ENCODE peak calls at places on chromosomes 3 and 15, in eight cellular contexts. H is aorta, N is lower lobe of right lung, U is pancreas, T is left ventricle myocardium inferior, R is body of pancreas, V is right cardiac atrium, W is H9. O is an unnamed sample. For H3K4me1 and H3K27me3, the result is how much of the 10 kb centered on the place peaks cover.

GRCh38 chr3:125357032-125357658 is 18.0 kb downstream of the ZNF148 start:
- DNase-seq in V (peak), W (peak), H (peak), R (peak), U (peak), T (peak), N (peak), O (peak)

GRCh38 chr15:95718441-95718840 is 612.1 kb upstream of the NR2F2 start:
- DNase-seq in V (peak), N (no peak), T (peak), H (peak), R (no peak), W (no peak), U (no peak), O (peak)

GRCh38 chr3:197430961-197431910 is 124.5 kb downstream of the BDH1 start:
- DNase-seq in R (no peak), N (no peak), H (no peak), W (no peak), U (no peak), V (no peak), T (no peak), O (no peak)

GRCh38 chr3:171781711-171782127 is 28.6 kb downstream of the PLD1 start:
- DNase-seq in N (no peak), T (no peak), V (no peak), U (no peak), H (no peak), W (no peak), R (no peak), O (no peak)

GRCh38 chr15:31402003-31402402 is 75.4 kb downstream of the KLF13 start:
- DNase-seq in H (peak), W (no peak), U (no peak), V (peak), T (no peak), N (no peak), R (no peak), O (no peak)

GRCh38 chr3:12830785-12831581 is 10.4 kb downstream of the RPL32 start:
- DNase-seq in U (no peak), N (no peak), W (no peak), R (no peak), H (no peak), V (no peak), T (no peak), O (no peak)

GRCh38 chr3:9216736-9217135 is 32.7 kb downstream of the SRGAP3 start:
- DNase-seq in W (no peak), T (no peak), H (no peak), R (no peak), U (no peak), N (no peak), V (no peak), O (peak)

GRCh38 chr15:95247068-95247984 is 1016.0 kb downstream of the MCTP2 start:
- DNase-seq in R (no peak), N (no peak), T (no peak), H (no peak), W (no peak), U (no peak), V (no peak), O (peak)

GRCh38 chr3:189049458-189050231 is 122.1 kb upstream of the TPRG1 start:
- DNase-seq in T (no peak), N (no peak), H (no peak), R (no peak), V (no peak), U (no peak), W (peak), O (no peak)

GRCh38 chr3:45343947-45344346 is 44.4 kb upstream of the LARS2 start:
- DNase-seq in U (no peak), T (no peak), R (no peak), V (no peak), H (no peak), W (peak), N (no peak), O (no peak)

GRCh38 chr3:126342991-126343661 is 14.1 kb downstream of the KLF15 start:
- DNase-seq in T (no peak), V (peak), N (peak), R (peak), H (peak), W (peak), U (peak), O (peak)

GRCh38 chr3:98561727-98562521 is 30.1 kb downstream of the GPR15 start:
- DNase-seq in T (no peak), V (no peak), N (no peak), W (no peak), U (no peak), R (no peak), H (no peak), O (no peak)

GRCh38 chr3:64890466-64890865 is 202.7 kb upstream of the ADAMTS9 start:
- DNase-seq in T (no peak), R (no peak), H (no peak), U (no peak), W (no peak), V (no peak), N (no peak), O (no peak)

GRCh38 chr3:50299638-50299928 is 378 bp upstream of the HYAL3 start:
- DNase-seq in V (no peak), W (no peak), N (no peak), U (no peak), R (no peak), T (no peak), H (no peak), O (no peak)
- H3K4me1 ChIP-seq in V (under half), W (under half), N (half or more), U (under half), R (half or more), T (half or more), H (under half), O (under half)

DNA sequence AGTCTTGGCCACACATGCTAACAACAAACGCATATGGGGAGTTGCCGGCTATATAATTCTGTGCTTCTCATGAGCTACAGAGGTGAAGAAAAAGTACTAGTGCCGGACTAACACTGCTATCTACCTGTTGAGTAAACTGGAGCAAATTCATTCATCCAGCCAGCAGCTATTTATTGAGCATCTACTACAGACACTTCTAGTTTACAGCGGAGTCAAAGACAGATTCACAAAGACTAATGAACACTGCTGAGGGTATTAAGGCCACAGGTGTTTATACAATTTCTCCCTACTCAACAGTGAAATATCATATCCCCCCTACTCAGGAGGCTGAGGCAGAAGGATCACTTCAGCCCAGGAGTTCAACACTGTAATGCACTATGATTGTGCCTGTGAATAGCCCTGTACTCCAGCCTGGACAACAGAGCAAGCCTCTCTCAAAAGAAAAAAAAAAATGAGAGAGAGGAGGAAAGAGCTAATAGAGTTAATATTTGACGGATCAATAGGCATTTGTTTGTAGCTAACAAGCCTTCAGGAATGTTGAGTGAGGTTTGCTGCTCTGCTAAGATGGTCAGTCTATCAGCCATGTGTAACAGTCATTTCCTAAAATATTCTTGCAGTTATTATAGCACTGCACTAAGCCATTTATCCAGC is 17.8 kb downstream of the ADCY5 start:
- DNase-seq in T (no peak), W (no peak), R (no peak), H (no peak), U (no peak), V (no peak), N (no peak), O (no peak)
- H3K27me3 ChIP-seq in T (under half), W (under half), R (under half), H (under half), U (under half), V (under half), N (under half), O (under half)

DNA sequence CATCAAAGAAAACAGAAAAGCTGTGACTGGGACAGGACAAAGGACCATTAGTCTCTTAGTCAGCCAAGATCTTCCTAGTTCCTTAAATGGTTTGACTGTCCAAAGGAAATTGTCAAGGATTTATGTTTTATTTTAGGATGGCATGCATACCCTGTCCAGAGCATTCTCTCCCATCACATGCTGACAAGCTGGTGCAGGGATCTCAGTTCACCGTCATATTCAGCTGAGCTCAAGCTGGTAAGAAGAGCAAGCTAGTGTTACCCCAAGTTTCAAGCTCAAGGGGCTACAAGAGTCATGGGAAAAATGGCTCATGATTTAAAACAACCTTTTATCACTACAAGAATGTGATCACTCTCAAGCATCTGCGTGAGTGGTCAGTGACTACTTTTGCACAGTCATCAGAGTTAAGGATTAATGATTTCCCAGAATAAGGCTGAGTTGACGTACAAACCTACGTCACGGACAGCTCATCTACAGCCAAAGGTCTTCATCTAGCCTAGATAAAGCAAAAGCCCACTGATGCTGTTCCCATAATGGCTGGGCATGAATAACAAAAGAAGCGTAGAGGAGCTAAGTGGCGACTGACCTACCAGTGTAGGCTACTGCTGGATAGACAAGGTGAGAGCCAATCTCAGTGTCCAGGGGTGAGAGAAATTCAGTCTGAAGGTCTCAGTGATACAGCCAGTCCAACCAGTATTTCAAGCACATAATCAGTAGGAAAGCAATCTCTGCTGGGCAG is 157.5 kb downstream of the GABRB3 start:
- DNase-seq in U (no peak), W (no peak), T (no peak), N (no peak), V (no peak), R (no peak), H (no peak), O (no peak)
- H3K27ac ChIP-seq in U (no peak), W (no peak), T (no peak), N (no peak), V (no peak), R (no peak), H (no peak), O (no peak)

GRCh38 chr15:92900712-92901052 is 558 bp downstream of the CHD2 start:
- DNase-seq in U (no peak), T (no peak), W (no peak), V (no peak), H (no peak), N (no peak), R (no peak), O (no peak)
- H3K4me1 ChIP-seq in U (under half), T (half or more), W (under half), V (under half), H (under half), N (half or more), R (half or more), O (under half)

GRCh38 chr15:45112592-45113379 is 1.2 kb downstream of the DUOX2 start:
- DNase-seq in R (no peak), U (no peak), W (peak), V (no peak), T (no peak), N (no peak), H (no peak), O (no peak)
- H3K27me3 ChIP-seq in R (under half), U (under half), W (half or more), V (under half), T (half or more), N (half or more), H (under half), O (under half)

GRCh38 chr3:16072420-16073110 is 101.9 kb upstream of the GALNT15 start:
- DNase-seq in T (no peak), U (no peak), N (no peak), H (no peak), W (no peak), R (no peak), V (no peak), O (no peak)
- H3K27ac ChIP-seq in T (no peak), U (no peak), N (no peak), H (no peak), W (no peak), R (no peak), V (no peak), O (no peak)

GRCh38 chr15:60619131-60619530 is 140.2 kb upstream of the ICE2 start:
- DNase-seq in N (no peak), R (no peak), H (no peak), U (no peak), W (no peak), T (no peak), V (no peak), O (no peak)
- H3K4me1 ChIP-seq in N (under half), R (under half), H (under half), U (under half), W (under half), T (under half), V (under half), O (under half)

DNA sequence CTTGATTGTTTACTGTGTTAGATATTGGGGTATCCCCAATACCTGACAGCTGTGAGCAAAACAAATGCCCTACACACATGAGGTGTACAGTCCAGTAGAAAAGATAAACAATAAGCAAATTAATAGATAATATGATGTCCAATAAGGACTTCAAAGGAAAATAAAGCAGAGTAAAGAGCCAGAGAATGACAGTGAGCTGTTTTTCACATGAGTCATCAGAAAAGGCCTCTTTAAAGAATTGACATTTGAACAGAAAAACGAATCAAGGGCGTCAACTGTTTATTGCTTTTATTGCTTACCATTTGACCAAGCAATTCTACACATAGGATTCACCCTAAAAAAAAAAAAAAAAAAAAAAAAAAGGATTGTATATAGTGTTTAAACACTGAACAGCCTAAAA is 96.6 kb upstream of the FLNB start:
- DNase-seq in R (no peak), N (no peak), W (no peak), H (no peak), V (no peak), U (no peak), T (no peak), O (no peak)
- H3K27me3 ChIP-seq in R (under half), N (under half), W (under half), H (under half), V (under half), U (under half), T (under half), O (under half)

GRCh38 chr3:192655040-192655439 is 72.3 kb downstream of the FGF12 start:
- DNase-seq in W (no peak), H (no peak), N (no peak), T (no peak), U (no peak), R (no peak), V (no peak), O (no peak)

GRCh38 chr3:192652731-192653130 is 74.6 kb downstream of the FGF12 start:
- DNase-seq in R (no peak), H (no peak), U (no peak), T (no peak), W (no peak), V (no peak), N (no peak), O (no peak)

GRCh38 chr3:192655627-192656026 is 71.7 kb downstream of the FGF12 start:
- DNase-seq in R (no peak), H (no peak), U (no peak), N (no peak), V (no peak), T (no peak), W (no peak), O (no peak)

GRCh38 chr3:192653862-192654261 is 73.5 kb downstream of the FGF12 start:
- DNase-seq in H (no peak), V (no peak), N (no peak), W (no peak), R (no peak), U (no peak), T (no peak), O (no peak)

GRCh38 chr3:192651854-192652510 is 75.4 kb downstream of the FGF12 start:
- DNase-seq in W (no peak), T (no peak), U (no peak), N (no peak), R (no peak), H (no peak), V (no peak), O (no peak)
- H3K27ac ChIP-seq in W (no peak), T (peak), U (no peak), N (no peak), R (no peak), H (no peak), V (peak), O (no peak)

GRCh38 chr15:99618941-99619411 is 53.2 kb downstream of the MEF2A start:
- DNase-seq in R (no peak), N (no peak), V (no peak), W (peak), U (no peak), H (no peak), T (no peak), O (no peak)
- H3K4me1 ChIP-seq in R (under half), N (under half), V (under half), W (under half), U (under half), H (under half), T (half or more), O (under half)